ENCODE peak calls at places on chromosome 3, in nine cellular contexts. B is fibroblast of the conjunctiva; Y is activated CD4-positive, CD25-positive, alpha-beta regulatory T cell; D is AG20443; H is T-helper 2 cell; O is fibroblast of the aortic adventitia; Z is cardiac septum; L is LoVo; K is naive thymus-derived CD8-positive, alpha-beta T cell. Q is an unnamed sample.

GRCh38 chr3:185912929-185913901 is 24.6 kb downstream of the TRA2B start:
- DNase-seq in D (no peak), O (no peak), Y (no peak), H (no peak), K (no peak), Z (no peak), B (no peak), L (no peak), Q (no peak)

GRCh38 chr3:197356275-197356674 is 57.9 kb upstream of the DLG1 start:
- DNase-seq in B (no peak), H (no peak), D (peak; percentile 61), Z (no peak), O (no peak), Y (no peak), K (no peak), L (peak; percentile 9), Q (no peak)

GRCh38 chr3:76638006-76638405 is 401.9 kb upstream of the ROBO2 start:
- DNase-seq in Z (no peak), B (no peak), D (no peak), O (no peak), K (no peak), Y (no peak), H (no peak), L (no peak), Q (no peak)

GRCh38 chr3:52044869-52045616 is 11.3 kb downstream of the DUSP7 start:
- DNase-seq in Z (no peak), O (no peak), B (no peak), L (no peak), Y (no peak), K (no peak), H (no peak), D (no peak), Q (no peak)

GRCh38 chr3:46705751-46706572 is 4.8 kb downstream of the TMIE start:
- DNase-seq in L (peak; percentile 14), Z (peak; percentile 73), K (no peak), B (peak; percentile 29), O (peak; percentile 31), H (no peak), D (peak; percentile 76), Y (no peak), Q (peak; percentile 51)

GRCh38 chr3:79531566-79532295 is 236.1 kb downstream of the ROBO1 start:
- DNase-seq in O (no peak), K (no peak), Y (no peak), Z (no peak), B (no peak), H (no peak), L (no peak), D (no peak), Q (no peak)

GRCh38 chr3:164096352-164096751 is 981.9 kb downstream of the SI start:
- DNase-seq in B (no peak), Z (no peak), H (no peak), L (no peak), K (no peak), O (no peak), Y (no peak), D (no peak), Q (no peak)

GRCh38 chr3:52188586-52189404 is 9.2 kb upstream of the ALAS1 start:
- DNase-seq in O (peak; percentile 36), B (no peak), K (no peak), D (no peak), Z (no peak), L (no peak), H (no peak), Y (no peak), Q (no peak)

GRCh38 chr3:171967137-171967783 is 72.1 kb upstream of the FNDC3B start:
- DNase-seq in O (peak; percentile 96), H (no peak), D (peak; percentile 82), K (no peak), Y (no peak), B (peak; percentile 90), L (peak; percentile 75), Z (no peak), Q (no peak)

GRCh38 chr3:9704343-9705322 is 1.0 kb downstream of the CPNE9 start:
- DNase-seq in B (no peak), L (peak; percentile 10), Z (no peak), H (no peak), K (peak; percentile 20), O (peak; percentile 23), D (peak; percentile 79), Y (no peak), Q (peak; percentile 54)

GRCh38 chr3:106473576-106474506 is 605.0 kb upstream of the CBLB start:
- DNase-seq in O (no peak), H (no peak), L (no peak), D (no peak), K (no peak), Y (no peak), B (no peak), Z (no peak), Q (no peak)

GRCh38 chr3:127822166-127822835 is at the start of gene MGLL:
- DNase-seq in B (no peak), H (no peak), Z (no peak), D (peak; percentile 68), K (no peak), O (peak; percentile 45), Y (no peak), L (no peak), Q (peak; percentile 66)

GRCh38 chr3:144756704-144757440 is 785.2 kb downstream of the DIPK2A start:
- DNase-seq in H (no peak), D (no peak), L (no peak), O (no peak), Z (no peak), Y (no peak), K (no peak), B (no peak), Q (no peak)

GRCh38 chr3:185758912-185759311 is 65.9 kb downstream of the IGF2BP2 start:
- DNase-seq in H (no peak), Z (no peak), O (no peak), B (no peak), K (no peak), Y (no peak), L (no peak), D (no peak), Q (peak; percentile 43)

GRCh38 chr3:189537135-189537534 is 94.1 kb upstream of the TP63 start:
- DNase-seq in K (no peak), L (no peak), Y (no peak), O (no peak), Z (no peak), B (no peak), D (no peak), H (no peak), Q (no peak)

GRCh38 chr3:129794319-129795201 is 99.0 kb downstream of the TMCC1 start:
- DNase-seq in L (peak; percentile 95), D (peak; percentile 43), O (peak; percentile 65), Z (no peak), B (no peak), Y (no peak), H (no peak), K (no peak), Q (peak; percentile 74)

GRCh38 chr3:160941885-160942494 is 163.2 kb downstream of the B3GALNT1 start:
- DNase-seq in K (peak; percentile 60), L (peak; percentile 67), Y (no peak), H (peak; percentile 18), D (peak; percentile 61), B (peak; percentile 46), O (peak; percentile 82), Z (no peak), Q (peak; percentile 84)

GRCh38 chr3:149507491-149508324 is 33.2 kb downstream of the TM4SF4 start:
- DNase-seq in L (no peak), Y (no peak), K (no peak), B (no peak), O (peak; percentile 51), H (no peak), D (peak; percentile 38), Z (no peak), Q (no peak)

GRCh38 chr3:35708394-35708793 is 69.1 kb downstream of the ARPP21 start:
- DNase-seq in O (no peak), Z (no peak), H (no peak), K (no peak), D (no peak), L (no peak), B (no peak), Y (no peak), Q (no peak)

GRCh38 chr3:18556503-18556902 is 131.4 kb upstream of the SATB1 start:
- DNase-seq in Z (no peak), D (no peak), H (peak; percentile 66), K (peak; percentile 9), B (no peak), L (no peak), O (no peak), Y (no peak), Q (no peak)

GRCh38 chr3:101902041-101902440 is 52.7 kb downstream of the NFKBIZ start:
- DNase-seq in L (no peak), K (no peak), Z (no peak), B (peak; percentile 88), D (peak; percentile 77), O (peak; percentile 86), H (no peak), Y (no peak), Q (no peak)

GRCh38 chr3:131167867-131168266 is 141.2 kb downstream of the NEK11 start:
- DNase-seq in B (no peak), Z (no peak), H (no peak), Y (no peak), K (no peak), L (no peak), O (no peak), D (no peak), Q (no peak)

GRCh38 chr3:157572559-157573270 is 69.5 kb upstream of the VEPH1 start:
- DNase-seq in Z (no peak), H (no peak), Y (no peak), K (no peak), D (peak; percentile 55), L (peak; percentile 56), O (peak; percentile 71), B (peak; percentile 30), Q (peak; percentile 36)

GRCh38 chr3:138317687-138318086 is 12.0 kb downstream of the NME9 start:
- DNase-seq in D (no peak), Y (no peak), K (no peak), H (no peak), Z (no peak), B (no peak), O (no peak), L (no peak), Q (no peak)